ENCODE peak calls at places on chromosomes 16 and 17, in ten cellular contexts. W, B, H, E, A, K, G, P, N and L are unnamed samples. For H3K4me1, the result is how much of the 10 kb centered on the place peaks cover.

GRCh38 chr16:27237229-27238015 is 31.1 kb downstream of the NSMCE1 start:
- DNase-seq in W (no peak), B (no peak), H (no peak), E (no peak), A (peak), K (no peak), G (no peak), P (no peak), N (no peak), L (no peak)

GRCh38 chr16:50982808-50983207 is 168.3 kb downstream of the SALL1 start:
- DNase-seq in W (no peak), B (no peak), H (no peak), E (no peak), A (no peak), K (no peak), G (no peak), P (no peak), N (no peak), L (no peak)

GRCh38 chr16:49779979-49780378 is 75.9 kb downstream of the ZNF423 start:
- DNase-seq in W (no peak), B (no peak), H (no peak), E (no peak), A (no peak), K (no peak), G (no peak), P (no peak), N (no peak), L (no peak)

GRCh38 chr17:47996201-47996600 is 25.3 kb downstream of the CDK5RAP3 start:
- DNase-seq in W (no peak), B (no peak), H (no peak), E (no peak), A (no peak), K (no peak), G (no peak), P (no peak), N (no peak), L (peak)

GRCh38 chr16:28883221-28883996 is 5.1 kb downstream of the ATP2A1 start:
- DNase-seq in W (no peak), B (no peak), H (no peak), E (no peak), A (no peak), K (no peak), G (no peak), P (no peak), N (no peak), L (no peak)

GRCh38 chr17:27379863-27380533 is 76.2 kb upstream of the KSR1 start:
- DNase-seq in W (no peak), B (peak), H (no peak), E (no peak), A (peak), K (peak), G (peak), P (peak), N (no peak), L (peak)

GRCh38 chr17:68777856-68778694 is 176.9 kb upstream of the FAM20A start:
- DNase-seq in W (no peak), B (no peak), H (peak), E (no peak), A (peak), K (peak), G (no peak), P (no peak), N (no peak), L (peak)

GRCh38 chr17:63841350-63842172 is 924 bp downstream of the SMARCD2 start:
- DNase-seq in W (peak), B (peak), H (peak), E (no peak), A (peak), K (peak), G (no peak), P (peak), N (no peak), L (peak)

GRCh38 chr17:50346313-50347086 is 574 bp downstream of the XYLT2 start:
- DNase-seq in W (peak), B (peak), H (no peak), E (peak), A (peak), K (peak), G (no peak), P (no peak), N (no peak), L (peak)

GRCh38 chr17:59388070-59388556 is 56.7 kb downstream of the YPEL2 start:
- DNase-seq in W (no peak), B (no peak), H (no peak), E (no peak), A (no peak), K (no peak), G (no peak), P (no peak), N (no peak), L (no peak)

GRCh38 chr17:8855477-8856204 is 11.8 kb downstream of the PIK3R6 start:
- DNase-seq in W (no peak), B (no peak), H (no peak), E (no peak), A (no peak), K (no peak), G (no peak), P (no peak), N (no peak), L (no peak)

GRCh38 chr17:63695889-63696288 is 4.0 kb downstream of the LIMD2 start:
- DNase-seq in W (no peak), B (no peak), H (no peak), E (no peak), A (no peak), K (no peak), G (no peak), P (no peak), N (no peak), L (no peak)

GRCh38 chr17:74339537-74340195 is 13.6 kb downstream of the KIF19 start:
- DNase-seq in W (no peak), B (no peak), H (no peak), E (no peak), A (no peak), K (no peak), G (no peak), P (no peak), N (no peak), L (peak)

GRCh38 chr17:6269474-6269873 is 165.4 kb downstream of the AIPL1 start:
- DNase-seq in W (no peak), B (no peak), H (no peak), E (peak), A (no peak), K (peak), G (no peak), P (peak), N (peak), L (peak)

GRCh38 chr17:44987194-44987882 is 19.2 kb upstream of the C1QL1 start:
- DNase-seq in W (no peak), B (no peak), H (no peak), E (no peak), A (no peak), K (no peak), G (no peak), P (no peak), N (no peak), L (no peak)

GRCh38 chr17:77999413-78000173 is 41.1 kb downstream of the TNRC6C start:
- DNase-seq in W (no peak), B (no peak), H (peak), E (no peak), A (no peak), K (no peak), G (no peak), P (peak), N (peak), L (no peak)

GRCh38 chr17:31495049-31495885 is 103.8 kb downstream of the RAB11FIP4 start:
- DNase-seq in W (no peak), B (no peak), H (no peak), E (no peak), A (peak), K (peak), G (no peak), P (no peak), N (no peak), L (peak)

GRCh38 chr16:14284930-14285541 is 213.9 kb downstream of the MRTFB start:
- DNase-seq in W (no peak), B (no peak), H (peak), E (peak), A (peak), K (peak), G (no peak), P (no peak), N (peak), L (no peak)

GRCh38 chr16:59412275-59412841 is 678.2 kb upstream of the GOT2 start:
- DNase-seq in W (no peak), B (no peak), H (no peak), E (peak), A (no peak), K (no peak), G (no peak), P (peak), N (no peak), L (no peak)

GRCh38 chr16:29306201-29306600 is 100.3 kb downstream of the NPIPB11 start:
- DNase-seq in W (no peak), B (no peak), H (no peak), E (no peak), A (no peak), K (no peak), G (no peak), P (no peak), N (no peak), L (no peak)

GRCh38 chr17:79922798-79923197 is 83.6 kb upstream of the CBX4 start:
- DNase-seq in W (no peak), B (no peak), H (no peak), E (no peak), A (no peak), K (no peak), G (no peak), P (no peak), N (no peak), L (no peak)

GRCh38 chr16:69286941-69287713 is 24.0 kb upstream of the VPS4A start:
- DNase-seq in W (no peak), B (peak), H (peak), E (peak), A (no peak), K (peak), G (peak), P (peak), N (peak), L (peak)

GRCh38 chr17:29116652-29117439 is 63.4 kb downstream of the MYO18A start:
- DNase-seq in W (peak), B (peak), H (peak), E (peak), A (peak), K (peak), G (peak), P (peak), N (no peak), L (peak)

GRCh38 chr17:40319651-40320550 is 10.9 kb downstream of the RARA start:
- DNase-seq in W (peak), B (no peak), H (no peak), E (no peak), A (peak), K (peak), G (peak), P (no peak), N (no peak), L (peak)

GRCh38 chr17:39064374-39064773 is 87.1 kb downstream of the PLXDC1 start:
- DNase-seq in W (no peak), B (no peak), H (no peak), E (no peak), A (no peak), K (no peak), G (no peak), P (peak), N (no peak), L (no peak)

GRCh38 chr16:86530251-86531192 is 20.2 kb downstream of the FOXF1 start:
- DNase-seq in W (no peak), B (no peak), H (no peak), E (no peak), A (no peak), K (no peak), G (no peak), P (no peak), N (no peak), L (peak)

GRCh38 chr16:86525696-86526095 is 15.4 kb downstream of the FOXF1 start:
- DNase-seq in W (no peak), B (no peak), H (no peak), E (no peak), A (no peak), K (no peak), G (no peak), P (no peak), N (no peak), L (no peak)

GRCh38 chr16:86529160-86529559 is 18.8 kb downstream of the FOXF1 start:
- DNase-seq in W (no peak), B (no peak), H (no peak), E (no peak), A (no peak), K (no peak), G (no peak), P (peak), N (no peak), L (no peak)

GRCh38 chr16:86527366-86527765 is 17.0 kb downstream of the FOXF1 start:
- DNase-seq in W (no peak), B (no peak), H (no peak), E (no peak), A (no peak), K (no peak), G (no peak), P (no peak), N (no peak), L (no peak)

GRCh38 chr16:86528061-86528929 is 18.0 kb downstream of the FOXF1 start:
- DNase-seq in W (no peak), B (no peak), H (no peak), E (no peak), A (no peak), K (no peak), G (no peak), P (no peak), N (no peak), L (no peak)
- H3K4me3 ChIP-seq in W (no peak), B (no peak), H (no peak), E (no peak), A (no peak), K (no peak), G (no peak), P (no peak), N (no peak), L (no peak)

DNA sequence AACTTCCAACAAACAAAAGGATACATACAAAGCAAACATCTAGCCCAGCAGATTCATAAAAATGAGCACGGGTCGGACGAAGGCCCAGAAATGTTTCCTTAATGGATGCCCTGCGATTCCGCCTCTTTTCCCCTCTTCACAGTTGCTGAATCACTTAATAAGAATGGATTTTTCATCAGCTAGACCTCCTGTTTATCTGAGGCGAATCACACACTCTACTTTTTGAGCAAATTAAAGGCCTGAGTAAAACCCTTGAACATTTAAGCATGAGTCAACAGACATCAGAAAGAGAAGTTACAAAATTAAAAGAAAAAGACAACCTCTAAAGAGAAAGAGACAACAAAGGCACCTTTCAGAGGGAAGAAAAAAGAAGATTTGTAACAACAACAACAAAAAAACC is 44.7 kb downstream of the HS3ST3A1 start:
- DNase-seq in W (no peak), B (no peak), H (no peak), E (no peak), A (no peak), K (no peak), G (no peak), P (peak), N (no peak), L (no peak)
- H3K4me1 ChIP-seq in W (under half), B (under half), H (under half), E (under half), A (under half), K (under half), G (under half), P (under half), N (under half), L (under half)

GRCh38 chr17:22454070-22454999 is 762.0 kb downstream of the KCNJ18 start:
- DNase-seq in W (no peak), B (no peak), H (no peak), E (no peak), A (no peak), K (no peak), G (no peak), P (no peak), N (no peak), L (no peak)
- TF ChIP-seq POLR2A in W (no peak), B (no peak), H (no peak), E (no peak), A (no peak), K (no peak), G (no peak), P (no peak), N (no peak), L (no peak)

GRCh38 chr17:56937688-56938087 is 23.2 kb downstream of the COIL start:
- DNase-seq in W (no peak), B (no peak), H (no peak), E (no peak), A (no peak), K (no peak), G (no peak), P (no peak), N (no peak), L (no peak)
- H3K4me3 ChIP-seq in W (no peak), B (no peak), H (no peak), E (no peak), A (no peak), K (no peak), G (no peak), P (no peak), N (no peak), L (no peak)

DNA sequence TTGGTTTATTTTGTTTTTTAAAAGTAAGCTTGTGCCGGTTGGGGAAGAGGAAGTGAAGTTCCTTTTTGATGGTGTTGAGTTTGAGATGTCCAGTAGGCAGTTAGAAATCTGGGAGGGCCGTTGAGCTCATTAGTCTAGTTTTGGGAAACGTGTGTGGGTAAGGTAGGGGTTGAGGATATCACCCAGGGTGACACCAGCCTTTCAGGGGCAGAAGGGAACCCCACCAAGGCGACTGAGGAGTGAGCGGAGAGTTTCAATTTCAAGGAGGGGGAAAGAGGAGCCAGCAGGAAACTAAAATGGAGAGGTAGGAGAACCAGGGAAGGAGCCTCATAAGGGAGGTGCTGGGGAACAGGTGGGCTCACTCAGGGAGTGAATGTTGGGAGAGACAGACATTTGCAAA is 22.7 kb downstream of the HAPSTR1 start:
- DNase-seq in W (no peak), B (no peak), H (no peak), E (no peak), A (no peak), K (no peak), G (no peak), P (no peak), N (no peak), L (no peak)
- H3K4me1 ChIP-seq in W (half or more), B (under half), H (half or more), E (half or more), A (half or more), K (under half), G (under half), P (under half), N (under half), L (half or more)

GRCh38 chr17:10907370-10907769 is 69.5 kb upstream of the PIRT start:
- DNase-seq in W (no peak), B (no peak), H (no peak), E (no peak), A (no peak), K (no peak), G (no peak), P (no peak), N (no peak), L (no peak)
- TF ChIP-seq POLR2A in W (no peak), B (no peak), H (no peak), E (no peak), A (no peak), K (no peak), G (no peak), P (no peak), N (no peak), L (no peak)